ENCODE peak calls at places on chromosomes 11 and 22, in six cellular contexts. One of them, this sample, is unnamed.

GRCh38 chr11:101113540-101113939 is 16.1 kb downstream of the PGR start:
- DNase-seq in neuronal stem cell: no peak
- DNase-seq in H9: no peak
- DNase-seq in mesendoderm: no peak
- DNase-seq in H1: no peak
- DNase-seq in mesenchymal stem cell: no peak
- DNase-seq in this sample: no peak

GRCh38 chr11:70481625-70482528 is 83.5 kb downstream of the CTTN start:
- DNase-seq in neuronal stem cell: no peak
- DNase-seq in H9: no peak
- DNase-seq in mesendoderm: no peak
- DNase-seq in H1: no peak
- DNase-seq in mesenchymal stem cell: peak
- DNase-seq in this sample: peak

GRCh38 chr11:68377389-68377795 is 65.0 kb downstream of the LRP5 start:
- DNase-seq in neuronal stem cell: no peak
- DNase-seq in H9: no peak
- DNase-seq in mesendoderm: no peak
- DNase-seq in H1: no peak
- DNase-seq in mesenchymal stem cell: no peak
- DNase-seq in this sample: no peak

GRCh38 chr11:34243620-34244493 is 114.0 kb downstream of the ABTB2 start:
- DNase-seq in neuronal stem cell: no peak
- DNase-seq in H9: no peak
- DNase-seq in mesendoderm: peak
- DNase-seq in H1: no peak
- DNase-seq in mesenchymal stem cell: peak
- DNase-seq in this sample: peak

GRCh38 chr22:48627203-48627602 is 1200.5 kb downstream of the BRD1 start:
- DNase-seq in neuronal stem cell: no peak
- DNase-seq in H9: no peak
- DNase-seq in mesendoderm: no peak
- DNase-seq in H1: no peak
- DNase-seq in mesenchymal stem cell: no peak
- DNase-seq in this sample: no peak

GRCh38 chr22:36253523-36254490 is 874 bp downstream of the APOL1 start:
- DNase-seq in neuronal stem cell: no peak
- DNase-seq in H9: peak
- DNase-seq in mesendoderm: no peak
- DNase-seq in H1: no peak
- DNase-seq in mesenchymal stem cell: no peak
- DNase-seq in this sample: no peak

GRCh38 chr11:117822031-117822521 is 2.5 kb downstream of the FXYD2 start:
- DNase-seq in neuronal stem cell: no peak
- DNase-seq in H9: peak
- DNase-seq in mesendoderm: peak
- DNase-seq in H1: peak
- DNase-seq in mesenchymal stem cell: no peak
- DNase-seq in this sample: no peak

GRCh38 chr22:39631381-39631780 is 60.8 kb downstream of the CACNA1I start:
- DNase-seq in neuronal stem cell: no peak
- DNase-seq in H9: no peak
- DNase-seq in mesendoderm: no peak
- DNase-seq in H1: no peak
- DNase-seq in mesenchymal stem cell: no peak
- DNase-seq in this sample: no peak

GRCh38 chr22:20065896-20066616 is 14.0 kb upstream of the DGCR8 start:
- DNase-seq in neuronal stem cell: no peak
- DNase-seq in H9: no peak
- DNase-seq in mesendoderm: no peak
- DNase-seq in H1: no peak
- DNase-seq in mesenchymal stem cell: no peak
- DNase-seq in this sample: no peak
- H3K23ac ChIP-seq in neuronal stem cell: peak
- H3K23ac ChIP-seq in H9: no peak
- H3K23ac ChIP-seq in mesendoderm: no peak
- H3K23ac ChIP-seq in H1: no peak
- H3K23ac ChIP-seq in mesenchymal stem cell: no peak
- H3K23ac ChIP-seq in this sample: no peak

GRCh38 chr11:114430290-114430689 is 9.0 kb upstream of the REXO2 start:
- DNase-seq in neuronal stem cell: no peak
- DNase-seq in H9: no peak
- DNase-seq in mesendoderm: no peak
- DNase-seq in H1: no peak
- DNase-seq in mesenchymal stem cell: no peak
- DNase-seq in this sample: no peak

GRCh38 chr11:114438303-114438702 is 964 bp upstream of the REXO2 start:
- DNase-seq in neuronal stem cell: no peak
- DNase-seq in H9: peak
- DNase-seq in mesendoderm: peak
- DNase-seq in H1: no peak
- DNase-seq in mesenchymal stem cell: peak
- DNase-seq in this sample: peak

GRCh38 chr11:114432893-114433292 is 6.4 kb upstream of the REXO2 start:
- DNase-seq in neuronal stem cell: no peak
- DNase-seq in H9: no peak
- DNase-seq in mesendoderm: no peak
- DNase-seq in H1: no peak
- DNase-seq in mesenchymal stem cell: no peak
- DNase-seq in this sample: no peak

GRCh38 chr11:114433376-114433775 is 5.9 kb upstream of the REXO2 start:
- DNase-seq in neuronal stem cell: no peak
- DNase-seq in H9: no peak
- DNase-seq in mesendoderm: peak
- DNase-seq in H1: no peak
- DNase-seq in mesenchymal stem cell: no peak
- DNase-seq in this sample: no peak
- H2AK5ac ChIP-seq in neuronal stem cell: no peak
- H2AK5ac ChIP-seq in H9: no peak
- H2AK5ac ChIP-seq in mesendoderm: no peak
- H2AK5ac ChIP-seq in H1: no peak
- H2AK5ac ChIP-seq in mesenchymal stem cell: no peak
- H2AK5ac ChIP-seq in this sample: no peak

GRCh38 chr22:31952459-31952858 is 8.1 kb downstream of the YWHAH start:
- DNase-seq in neuronal stem cell: no peak
- DNase-seq in H9: no peak
- DNase-seq in mesendoderm: no peak
- DNase-seq in H1: no peak
- DNase-seq in mesenchymal stem cell: peak
- DNase-seq in this sample: peak

GRCh38 chr22:31953251-31953650 is 8.9 kb downstream of the YWHAH start:
- DNase-seq in neuronal stem cell: no peak
- DNase-seq in H9: no peak
- DNase-seq in mesendoderm: no peak
- DNase-seq in H1: no peak
- DNase-seq in mesenchymal stem cell: no peak
- DNase-seq in this sample: no peak

GRCh38 chr22:31952094-31952401 is 7.7 kb downstream of the YWHAH start:
- DNase-seq in neuronal stem cell: no peak
- DNase-seq in H9: no peak
- DNase-seq in mesendoderm: no peak
- DNase-seq in H1: no peak
- DNase-seq in mesenchymal stem cell: peak
- DNase-seq in this sample: no peak

GRCh38 chr22:31950226-31950625 is 5.9 kb downstream of the YWHAH start:
- DNase-seq in neuronal stem cell: no peak
- DNase-seq in H9: no peak
- DNase-seq in mesendoderm: no peak
- DNase-seq in H1: no peak
- DNase-seq in mesenchymal stem cell: no peak
- DNase-seq in this sample: no peak

GRCh38 chr22:31951201-31952093 is 7.1 kb downstream of the YWHAH start:
- DNase-seq in neuronal stem cell: no peak
- DNase-seq in H9: no peak
- DNase-seq in mesendoderm: no peak
- DNase-seq in H1: no peak
- DNase-seq in mesenchymal stem cell: no peak
- DNase-seq in this sample: no peak
- H3K23ac ChIP-seq in neuronal stem cell: no peak
- H3K23ac ChIP-seq in H9: no peak
- H3K23ac ChIP-seq in mesendoderm: no peak
- H3K23ac ChIP-seq in H1: no peak
- H3K23ac ChIP-seq in mesenchymal stem cell: no peak
- H3K23ac ChIP-seq in this sample: peak

GRCh38 chr22:24190566-24191208 is 9.4 kb downstream of the SUSD2 start:
- DNase-seq in neuronal stem cell: no peak
- DNase-seq in H9: no peak
- DNase-seq in mesendoderm: no peak
- DNase-seq in H1: no peak
- DNase-seq in mesenchymal stem cell: no peak
- DNase-seq in this sample: no peak

GRCh38 chr22:24191893-24192292 is 10.6 kb downstream of the SUSD2 start:
- DNase-seq in neuronal stem cell: no peak
- DNase-seq in H9: no peak
- DNase-seq in mesendoderm: no peak
- DNase-seq in H1: no peak
- DNase-seq in mesenchymal stem cell: no peak
- DNase-seq in this sample: no peak

GRCh38 chr22:24190159-24190540 is 8.9 kb downstream of the SUSD2 start:
- DNase-seq in neuronal stem cell: no peak
- DNase-seq in H9: peak
- DNase-seq in mesendoderm: no peak
- DNase-seq in H1: no peak
- DNase-seq in mesenchymal stem cell: no peak
- DNase-seq in this sample: no peak

GRCh38 chr22:24189249-24190158 is 8.2 kb downstream of the SUSD2 start:
- DNase-seq in neuronal stem cell: peak
- DNase-seq in H9: peak
- DNase-seq in mesendoderm: peak
- DNase-seq in H1: peak
- DNase-seq in mesenchymal stem cell: peak
- DNase-seq in this sample: peak

DNA sequence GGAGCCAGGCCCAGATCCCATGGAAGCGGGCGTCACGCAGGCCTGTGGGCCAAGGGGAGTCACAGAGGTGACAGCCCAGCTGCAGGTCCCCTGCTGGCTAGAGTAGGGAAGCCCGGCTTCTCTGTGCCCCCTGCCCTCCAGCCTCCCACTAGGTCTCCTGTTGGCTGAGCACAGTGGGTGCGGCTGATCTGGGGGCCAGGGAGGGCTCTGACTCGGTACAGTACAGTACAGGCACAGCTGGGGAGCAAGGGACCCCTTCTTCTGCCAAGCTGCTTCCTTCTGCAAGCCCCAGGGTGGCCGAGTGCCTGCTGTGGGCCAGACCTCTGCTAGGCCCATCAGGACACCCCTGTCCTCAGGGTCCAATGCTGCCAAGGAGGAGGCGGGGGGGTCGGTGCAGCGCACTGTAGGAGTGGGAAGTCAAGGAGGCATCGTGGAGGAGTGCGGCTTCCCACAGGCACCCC is 10.1 kb downstream of the SUSD2 start:
- DNase-seq in neuronal stem cell: no peak
- DNase-seq in H9: peak
- DNase-seq in mesendoderm: no peak
- DNase-seq in H1: peak
- DNase-seq in mesenchymal stem cell: no peak
- DNase-seq in this sample: no peak
- H2AK5ac ChIP-seq in neuronal stem cell: peak
- H2AK5ac ChIP-seq in H9: no peak
- H2AK5ac ChIP-seq in mesendoderm: no peak
- H2AK5ac ChIP-seq in H1: no peak
- H2AK5ac ChIP-seq in mesenchymal stem cell: no peak
- H2AK5ac ChIP-seq in this sample: peak

GRCh38 chr11:64610596-64610995 is 19.6 kb downstream of the SLC22A12 start:
- DNase-seq in neuronal stem cell: no peak
- DNase-seq in H9: no peak
- DNase-seq in mesendoderm: no peak
- DNase-seq in H1: no peak
- DNase-seq in mesenchymal stem cell: no peak
- DNase-seq in this sample: no peak
- H3K23ac ChIP-seq in neuronal stem cell: peak
- H3K23ac ChIP-seq in H9: no peak
- H3K23ac ChIP-seq in mesendoderm: no peak
- H3K23ac ChIP-seq in H1: no peak
- H3K23ac ChIP-seq in mesenchymal stem cell: no peak
- H3K23ac ChIP-seq in this sample: no peak

DNA sequence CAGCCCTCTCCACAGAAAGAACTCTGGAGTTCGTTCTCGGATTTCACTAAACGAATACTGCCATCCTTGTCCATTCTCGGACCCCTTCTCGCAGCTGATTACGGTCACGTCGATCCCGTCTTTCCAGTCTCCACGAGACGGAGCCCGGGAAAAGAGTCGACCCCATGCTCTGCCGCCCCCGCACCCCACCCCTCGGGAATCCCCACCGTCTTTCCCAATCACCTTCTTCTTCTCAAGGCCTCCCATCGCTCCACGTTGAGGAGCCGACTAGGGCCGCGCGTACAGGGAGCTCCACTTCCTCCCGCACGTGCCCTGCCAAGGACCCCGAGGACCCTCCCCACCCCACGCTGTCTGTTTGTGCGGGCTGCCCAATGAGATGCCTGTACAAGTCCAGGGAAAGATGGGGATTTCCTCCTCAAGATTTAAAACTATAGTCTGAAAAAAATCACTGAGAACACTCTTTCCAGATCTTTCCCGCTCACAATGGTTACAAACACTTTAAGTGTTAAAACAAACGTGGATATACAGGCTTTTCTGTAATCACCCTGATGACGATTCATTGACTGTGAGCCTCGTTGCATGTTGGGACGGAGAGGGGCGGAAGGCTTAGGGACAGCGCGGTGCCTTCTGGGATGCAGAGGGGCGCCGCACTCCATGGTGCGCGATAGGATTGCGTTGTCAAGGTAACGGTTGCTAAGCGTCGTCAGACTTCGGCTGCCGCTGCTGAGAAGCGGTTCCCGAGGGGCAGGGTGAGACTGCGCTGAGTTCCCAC is at the start of gene PES1:
- DNase-seq in neuronal stem cell: peak
- DNase-seq in H9: peak
- DNase-seq in mesendoderm: peak
- DNase-seq in H1: peak
- DNase-seq in mesenchymal stem cell: peak
- DNase-seq in this sample: peak
- H2AK5ac ChIP-seq in neuronal stem cell: no peak
- H2AK5ac ChIP-seq in H9: no peak
- H2AK5ac ChIP-seq in mesendoderm: no peak
- H2AK5ac ChIP-seq in H1: peak
- H2AK5ac ChIP-seq in mesenchymal stem cell: no peak
- H2AK5ac ChIP-seq in this sample: peak

GRCh38 chr11:44740967-44741366 is 14.2 kb downstream of the TSPAN18 start:
- DNase-seq in neuronal stem cell: no peak
- DNase-seq in H9: no peak
- DNase-seq in mesendoderm: no peak
- DNase-seq in H1: no peak
- DNase-seq in mesenchymal stem cell: no peak
- DNase-seq in this sample: no peak
- H3K23ac ChIP-seq in neuronal stem cell: no peak
- H3K23ac ChIP-seq in H9: no peak
- H3K23ac ChIP-seq in mesendoderm: no peak
- H3K23ac ChIP-seq in H1: no peak
- H3K23ac ChIP-seq in mesenchymal stem cell: no peak
- H3K23ac ChIP-seq in this sample: no peak

GRCh38 chr11:65778901-65779668 is 1.7 kb downstream of the AP5B1 start:
- DNase-seq in neuronal stem cell: no peak
- DNase-seq in H9: no peak
- DNase-seq in mesendoderm: no peak
- DNase-seq in H1: no peak
- DNase-seq in mesenchymal stem cell: no peak
- DNase-seq in this sample: no peak
- H2AK5ac ChIP-seq in neuronal stem cell: peak
- H2AK5ac ChIP-seq in H9: no peak
- H2AK5ac ChIP-seq in mesendoderm: no peak
- H2AK5ac ChIP-seq in H1: no peak
- H2AK5ac ChIP-seq in mesenchymal stem cell: no peak
- H2AK5ac ChIP-seq in this sample: peak